ENCODE peak calls at places on chromosomes 4 and X, in six cellular contexts. B is BE2C, Y is pancreas, X is psoas muscle, K is Peyer's patch, Z is right cardiac atrium. Q is an unnamed sample.

GRCh38 chrX:20224814-20225487 is 41.8 kb downstream of the RPS6KA3 start:
- DNase-seq in B (no peak), Y (no peak), X (no peak), K (no peak), Z (no peak), Q (no peak)

GRCh38 chr4:185651137-185651677 is 115.9 kb upstream of the PDLIM3 start:
- DNase-seq in B (no peak), Y (no peak), X (no peak), K (no peak), Z (no peak), Q (no peak)

GRCh38 chrX:38341442-38341841 is 11.0 kb upstream of the OTC start:
- DNase-seq in B (no peak), Y (no peak), X (no peak), K (no peak), Z (no peak), Q (no peak)

GRCh38 chrX:122878269-122878668 is 305.8 kb upstream of the GRIA3 start:
- DNase-seq in B (no peak), Y (no peak), X (no peak), K (no peak), Z (no peak), Q (no peak)

GRCh38 chr4:113499166-113499565 is 262.4 kb downstream of the CAMK2D start:
- DNase-seq in B (no peak), Y (no peak), X (no peak), K (no peak), Z (no peak), Q (no peak)

GRCh38 chr4:123421227-123421941 is 24.8 kb downstream of the SPRY1 start:
- DNase-seq in B (no peak), Y (no peak), X (no peak), K (no peak), Z (no peak), Q (no peak)

GRCh38 chrX:74922922-74923321 is 2.3 kb downstream of the NEXMIF start:
- DNase-seq in B (no peak), Y (no peak), X (no peak), K (no peak), Z (no peak), Q (no peak)

GRCh38 chrX:27186671-27187070 is 276.5 kb downstream of the PPP4R3C start:
- DNase-seq in B (no peak), Y (no peak), X (no peak), K (no peak), Z (peak; percentile 18), Q (no peak)

GRCh38 chr4:189202182-189202868 is 738.3 kb upstream of the FRG1 start:
- DNase-seq in B (peak; percentile 83), Y (peak; percentile 64), X (peak; percentile 73), K (no peak), Z (peak; percentile 90), Q (peak; percentile 72)

GRCh38 chr4:89258506-89258905 is 49.1 kb downstream of the GPRIN3 start:
- DNase-seq in B (no peak), Y (no peak), X (no peak), K (no peak), Z (no peak), Q (no peak)

GRCh38 chr4:89256203-89256800 is 51.3 kb downstream of the GPRIN3 start:
- DNase-seq in B (no peak), Y (no peak), X (no peak), K (no peak), Z (no peak), Q (no peak)

GRCh38 chr4:89263265-89263664 is 44.3 kb downstream of the GPRIN3 start:
- DNase-seq in B (no peak), Y (no peak), X (no peak), K (no peak), Z (no peak), Q (no peak)

GRCh38 chr4:89257376-89257775 is 50.2 kb downstream of the GPRIN3 start:
- DNase-seq in B (no peak), Y (no peak), X (no peak), K (no peak), Z (no peak), Q (no peak)

GRCh38 chr4:89259435-89260028 is 48.1 kb downstream of the GPRIN3 start:
- DNase-seq in B (no peak), Y (no peak), X (no peak), K (no peak), Z (no peak), Q (no peak)
- H3K4me1 ChIP-seq in B (no peaks in the 10 kb centered on the region), Y (no peaks in the 10 kb centered on the region), X (no peaks in the 10 kb centered on the region), K (no peaks in the 10 kb centered on the region), Z (peaks cover 8% of the 10 kb centered on the region), Q (no peaks in the 10 kb centered on the region)

DNA sequence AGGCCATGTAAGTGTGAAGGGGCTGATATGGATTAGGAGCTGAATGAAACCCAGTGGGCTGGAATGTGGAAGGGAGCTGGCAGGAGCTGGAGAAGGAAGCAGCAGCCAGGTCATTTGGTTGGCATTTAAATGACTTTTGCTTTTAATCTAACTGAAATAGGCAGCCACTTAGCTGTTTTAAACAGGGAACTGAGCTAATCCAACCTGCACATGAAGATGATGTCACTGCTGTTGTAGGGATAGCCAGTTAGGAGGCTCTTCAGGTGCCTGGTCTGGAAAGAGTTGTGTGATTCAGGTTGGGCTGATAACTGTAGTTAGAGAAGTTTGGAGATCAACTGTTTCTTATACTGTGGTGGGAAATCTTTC is 122.4 kb downstream of the PALLD start:
- DNase-seq in B (no peak), Y (no peak), X (no peak), K (no peak), Z (no peak), Q (no peak)
- H3K4me1 ChIP-seq in B (no peaks in the 10 kb centered on the region), Y (no peaks in the 10 kb centered on the region), X (peaks cover 25% of the 10 kb centered on the region), K (no peaks in the 10 kb centered on the region), Z (no peaks in the 10 kb centered on the region), Q (no peaks in the 10 kb centered on the region)

DNA sequence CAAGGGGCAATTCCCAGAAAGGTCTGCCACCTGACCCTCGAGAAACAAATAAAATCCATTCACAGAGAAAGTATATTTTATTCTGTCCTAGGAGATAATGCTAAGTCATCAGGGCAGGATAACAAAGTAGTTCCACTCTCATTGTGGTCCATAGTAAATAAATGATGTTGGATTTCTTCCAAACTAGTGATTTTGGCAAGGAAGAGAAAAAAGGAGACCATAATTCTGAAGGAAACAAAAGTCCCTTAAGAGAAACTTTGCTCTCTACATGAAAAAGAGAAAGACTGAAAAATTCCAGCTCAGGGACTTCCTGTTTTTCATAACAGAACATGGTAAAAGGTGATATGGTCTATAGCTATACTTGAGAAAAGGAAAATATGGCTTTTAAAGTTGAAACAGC is 71.5 kb upstream of the DDX60 start:
- DNase-seq in B (no peak), Y (no peak), X (no peak), K (no peak), Z (no peak), Q (no peak)
- H3K4me1 ChIP-seq in B (no peaks in the 10 kb centered on the region), Y (no peaks in the 10 kb centered on the region), X (no peaks in the 10 kb centered on the region), K (no peaks in the 10 kb centered on the region), Z (peaks cover 2% of the 10 kb centered on the region), Q (no peaks in the 10 kb centered on the region)

GRCh38 chrX:13099121-13099520 is 54.7 kb upstream of the FAM9C start:
- DNase-seq in B (no peak), Y (no peak), X (no peak), K (no peak), Z (no peak), Q (no peak)
- H3K4me1 ChIP-seq in B (no peaks in the 10 kb centered on the region), Y (peaks cover 9% of the 10 kb centered on the region), X (peaks cover 4% of the 10 kb centered on the region), K (no peaks in the 10 kb centered on the region), Z (no peaks in the 10 kb centered on the region), Q (no peaks in the 10 kb centered on the region)

DNA sequence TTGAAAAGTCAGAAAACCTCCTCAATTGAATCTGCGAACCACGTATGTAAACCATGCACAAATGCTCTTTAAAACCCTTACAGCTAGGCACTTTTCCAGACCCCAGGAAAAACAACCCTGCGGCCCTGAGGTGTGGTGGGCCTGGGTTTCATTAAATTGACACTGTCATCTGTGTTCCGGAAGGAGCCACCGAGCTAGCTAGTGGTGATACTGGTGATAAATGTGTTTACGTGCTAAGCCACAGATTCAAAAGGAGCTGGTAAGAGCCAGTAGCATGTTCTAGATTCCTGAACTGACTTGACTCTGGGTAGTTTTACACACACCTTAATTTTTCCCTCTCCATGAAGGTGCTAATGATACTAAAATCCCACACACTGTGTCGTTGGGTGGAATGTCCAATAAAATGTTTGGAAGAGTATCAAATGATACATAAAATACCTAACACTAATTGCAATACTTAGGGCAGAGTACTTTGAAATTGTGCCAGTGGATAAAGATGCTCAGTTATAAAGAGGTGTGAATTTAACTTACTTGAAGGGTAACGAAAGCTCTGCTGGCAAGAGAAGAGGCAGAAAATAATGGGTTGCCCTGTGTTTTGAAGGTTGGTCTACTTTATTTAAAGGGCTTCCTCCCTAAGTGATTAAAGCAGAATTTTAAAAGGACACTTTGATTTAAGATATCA is 8.5 kb downstream of the SMS start:
- DNase-seq in B (peak; percentile 51), Y (no peak), X (no peak), K (no peak), Z (no peak), Q (no peak)
- H3K4me1 ChIP-seq in B (no peaks in the 10 kb centered on the region), Y (no peaks in the 10 kb centered on the region), X (no peaks in the 10 kb centered on the region), K (no peaks in the 10 kb centered on the region), Z (peaks cover 6% of the 10 kb centered on the region), Q (peaks cover 7% of the 10 kb centered on the region)

GRCh38 chr4:22712541-22712940 is 19.8 kb downstream of the GBA3 start:
- DNase-seq in B (no peak), Y (no peak), X (no peak), K (no peak), Z (no peak), Q (no peak)

GRCh38 chr4:22707390-22707789 is 14.7 kb downstream of the GBA3 start:
- DNase-seq in B (no peak), Y (no peak), X (no peak), K (no peak), Z (no peak), Q (no peak)

GRCh38 chr4:22713841-22714240 is 21.1 kb downstream of the GBA3 start:
- DNase-seq in B (no peak), Y (no peak), X (no peak), K (no peak), Z (no peak), Q (no peak)

GRCh38 chr4:22712105-22712504 is 19.4 kb downstream of the GBA3 start:
- DNase-seq in B (no peak), Y (no peak), X (no peak), K (no peak), Z (no peak), Q (no peak)

GRCh38 chr4:22708961-22709360 is 16.2 kb downstream of the GBA3 start:
- DNase-seq in B (no peak), Y (no peak), X (no peak), K (no peak), Z (no peak), Q (no peak)
- H3K4me1 ChIP-seq in B (no peaks in the 10 kb centered on the region), Y (no peaks in the 10 kb centered on the region), X (no peaks in the 10 kb centered on the region), K (no peaks in the 10 kb centered on the region), Z (peaks cover 1% of the 10 kb centered on the region), Q (no peaks in the 10 kb centered on the region)

DNA sequence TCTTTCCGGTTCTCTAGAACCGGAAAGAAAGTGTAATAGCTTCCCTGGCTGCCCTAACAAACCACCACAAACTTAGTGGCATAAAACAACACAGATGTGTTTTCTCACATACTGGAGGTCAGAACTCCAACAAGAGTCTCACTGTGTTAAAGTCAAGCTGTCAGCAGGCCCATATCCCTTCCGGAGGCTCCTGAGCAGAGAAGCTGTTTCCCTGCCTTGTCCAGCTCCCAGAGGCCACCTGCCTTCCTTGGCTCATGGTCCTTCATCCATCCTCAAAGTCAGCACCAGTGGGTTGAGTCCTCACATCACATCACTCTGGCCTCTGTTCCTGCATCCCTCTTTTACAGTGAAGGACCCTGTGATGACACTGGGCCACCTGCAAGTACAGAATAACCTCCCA is 49.8 kb upstream of the HMX1 start:
- DNase-seq in B (no peak), Y (no peak), X (no peak), K (no peak), Z (no peak), Q (no peak)
- H3K4me1 ChIP-seq in B (no peaks in the 10 kb centered on the region), Y (no peaks in the 10 kb centered on the region), X (no peaks in the 10 kb centered on the region), K (no peaks in the 10 kb centered on the region), Z (no peaks in the 10 kb centered on the region), Q (no peaks in the 10 kb centered on the region)

Q was measured in ovary.